ENCODE peak calls at places on chromosomes 6 and 20, in five cellular contexts. One of them, this sample, is unnamed.

GRCh38 chr6:30507849-30508843 is 18.8 kb downstream of the HLA-E start:
- DNase-seq in stimulated activated naive CD4-positive, alpha-beta T cell: no peak
- DNase-seq in GM06990: peak
- DNase-seq in ovary: no peak
- DNase-seq in NCI-H774: no peak
- DNase-seq in this sample: no peak

GRCh38 chr6:159062564-159062945 is 17.8 kb upstream of the TAGAP start:
- DNase-seq in NCI-H774: no peak
- DNase-seq in GM06990: peak
- DNase-seq in stimulated activated naive CD4-positive, alpha-beta T cell: peak
- DNase-seq in ovary: no peak
- DNase-seq in this sample: no peak

GRCh38 chr6:56595490-56596122 is 47.1 kb downstream of the DST start:
- DNase-seq in stimulated activated naive CD4-positive, alpha-beta T cell: peak
- DNase-seq in NCI-H774: peak
- DNase-seq in ovary: peak
- DNase-seq in GM06990: peak
- DNase-seq in this sample: peak

GRCh38 chr6:157985378-157986155 is 3.9 kb downstream of the SYNJ2 start:
- DNase-seq in NCI-H774: peak
- DNase-seq in ovary: no peak
- DNase-seq in stimulated activated naive CD4-positive, alpha-beta T cell: no peak
- DNase-seq in GM06990: no peak
- DNase-seq in this sample: peak

GRCh38 chr6:42914546-42914945 is 1.3 kb upstream of the PTCRA start:
- DNase-seq in ovary: no peak
- DNase-seq in GM06990: no peak
- DNase-seq in stimulated activated naive CD4-positive, alpha-beta T cell: no peak
- DNase-seq in NCI-H774: no peak
- DNase-seq in this sample: no peak

GRCh38 chr20:50834599-50835005 is 39.7 kb downstream of the BCAS4 start:
- DNase-seq in ovary: no peak
- DNase-seq in NCI-H774: no peak
- DNase-seq in stimulated activated naive CD4-positive, alpha-beta T cell: no peak
- DNase-seq in GM06990: no peak
- DNase-seq in this sample: no peak

GRCh38 chr20:25247100-25247665 is 702 bp upstream of the PYGB start:
- DNase-seq in stimulated activated naive CD4-positive, alpha-beta T cell: no peak
- DNase-seq in ovary: peak
- DNase-seq in GM06990: no peak
- DNase-seq in NCI-H774: no peak
- DNase-seq in this sample: peak

GRCh38 chr20:22827916-22828315 is 207.2 kb upstream of the SSTR4 start:
- DNase-seq in stimulated activated naive CD4-positive, alpha-beta T cell: no peak
- DNase-seq in GM06990: no peak
- DNase-seq in ovary: no peak
- DNase-seq in NCI-H774: no peak
- DNase-seq in this sample: no peak

GRCh38 chr6:41663558-41663957 is 25.3 kb downstream of the MDFI start:
- DNase-seq in ovary: no peak
- DNase-seq in NCI-H774: no peak
- DNase-seq in GM06990: no peak
- DNase-seq in stimulated activated naive CD4-positive, alpha-beta T cell: no peak
- DNase-seq in this sample: no peak

GRCh38 chr6:149331043-149331807 is 13.7 kb downstream of the TAB2 start:
- DNase-seq in ovary: no peak
- DNase-seq in stimulated activated naive CD4-positive, alpha-beta T cell: no peak
- DNase-seq in NCI-H774: no peak
- DNase-seq in GM06990: no peak
- DNase-seq in this sample: no peak

GRCh38 chr6:149834513-149835481 is 29.4 kb downstream of the LRP11 start:
- DNase-seq in ovary: peak
- DNase-seq in NCI-H774: peak
- DNase-seq in stimulated activated naive CD4-positive, alpha-beta T cell: peak
- DNase-seq in GM06990: no peak
- DNase-seq in this sample: no peak

GRCh38 chr6:162058281-162058875 is 669.2 kb downstream of the PRKN start:
- DNase-seq in ovary: no peak
- DNase-seq in stimulated activated naive CD4-positive, alpha-beta T cell: no peak
- DNase-seq in GM06990: no peak
- DNase-seq in NCI-H774: no peak
- DNase-seq in this sample: no peak

GRCh38 chr6:128112494-128112893 is 211.6 kb upstream of the THEMIS start:
- DNase-seq in GM06990: no peak
- DNase-seq in NCI-H774: peak
- DNase-seq in stimulated activated naive CD4-positive, alpha-beta T cell: no peak
- DNase-seq in ovary: no peak
- DNase-seq in this sample: no peak

GRCh38 chr6:53943410-53943809 is 148.6 kb downstream of the LRRC1 start:
- DNase-seq in stimulated activated naive CD4-positive, alpha-beta T cell: no peak
- DNase-seq in GM06990: no peak
- DNase-seq in ovary: peak
- DNase-seq in NCI-H774: no peak
- DNase-seq in this sample: no peak

GRCh38 chr20:43636429-43636828 is 30.5 kb upstream of the MYBL2 start:
- DNase-seq in GM06990: no peak
- DNase-seq in ovary: no peak
- DNase-seq in NCI-H774: no peak
- DNase-seq in stimulated activated naive CD4-positive, alpha-beta T cell: no peak
- DNase-seq in this sample: no peak

GRCh38 chr6:36605102-36605501 is 10.9 kb downstream of the SRSF3 start:
- DNase-seq in ovary: no peak
- DNase-seq in NCI-H774: no peak
- DNase-seq in GM06990: no peak
- DNase-seq in stimulated activated naive CD4-positive, alpha-beta T cell: no peak
- DNase-seq in this sample: no peak

GRCh38 chr20:53565254-53565653 is 28.4 kb downstream of the ZNF217 start:
- DNase-seq in ovary: no peak
- DNase-seq in NCI-H774: no peak
- DNase-seq in stimulated activated naive CD4-positive, alpha-beta T cell: no peak
- DNase-seq in GM06990: no peak
- DNase-seq in this sample: no peak

GRCh38 chr6:131729550-131729949 is 18.7 kb upstream of the CTAGE9 start:
- DNase-seq in GM06990: no peak
- DNase-seq in NCI-H774: no peak
- DNase-seq in stimulated activated naive CD4-positive, alpha-beta T cell: no peak
- DNase-seq in ovary: no peak
- DNase-seq in this sample: no peak

GRCh38 chr20:3645309-3646066 is 17.7 kb downstream of the GFRA4 start:
- DNase-seq in GM06990: no peak
- DNase-seq in stimulated activated naive CD4-positive, alpha-beta T cell: no peak
- DNase-seq in ovary: no peak
- DNase-seq in NCI-H774: no peak
- DNase-seq in this sample: no peak

GRCh38 chr20:51460569-51461265 is 81.8 kb downstream of the NFATC2 start:
- DNase-seq in NCI-H774: no peak
- DNase-seq in GM06990: peak
- DNase-seq in stimulated activated naive CD4-positive, alpha-beta T cell: no peak
- DNase-seq in ovary: no peak
- DNase-seq in this sample: no peak

GRCh38 chr6:3228791-3229565 is 1.5 kb upstream of the TUBB2B start:
- DNase-seq in stimulated activated naive CD4-positive, alpha-beta T cell: peak
- DNase-seq in GM06990: peak
- DNase-seq in NCI-H774: peak
- DNase-seq in ovary: no peak
- DNase-seq in this sample: peak

GRCh38 chr6:138722425-138723371 is 50.9 kb upstream of the CCDC28A start:
- DNase-seq in stimulated activated naive CD4-positive, alpha-beta T cell: no peak
- DNase-seq in GM06990: no peak
- DNase-seq in ovary: no peak
- DNase-seq in NCI-H774: no peak
- DNase-seq in this sample: no peak

GRCh38 chr6:37149750-37150149 is 20.2 kb upstream of the PIM1 start:
- DNase-seq in stimulated activated naive CD4-positive, alpha-beta T cell: no peak
- DNase-seq in ovary: no peak
- DNase-seq in GM06990: no peak
- DNase-seq in NCI-H774: no peak
- DNase-seq in this sample: no peak

GRCh38 chr20:34302312-34302722 is 838 bp downstream of the AHCY start:
- DNase-seq in stimulated activated naive CD4-positive, alpha-beta T cell: no peak
- DNase-seq in NCI-H774: no peak
- DNase-seq in GM06990: no peak
- DNase-seq in ovary: no peak
- DNase-seq in this sample: no peak

This sample was measured in COR-L47.